ENCODE peak calls at places on chromosome 1, in eight cellular contexts. A is stimulated activated CD8-positive, alpha-beta memory T cell treated with anti-CD3 and anti-CD28 coated beads, Interleukin-4, amount 100 ng/mL, for 1 hour; D is NCI-H510A; O is GF-D8; H is SK-N-DZ; G is A549; V is WTC11; I is germinal center. U is an unnamed sample.

GRCh38 chr1:92990828-92991227 is 29.6 kb upstream of the DIPK1A start:
- DNase-seq in A (no peak), D (peak; percentile 31), O (no peak), H (no peak), G (no peak), V (no peak), I (no peak), U (no peak)

GRCh38 chr1:156859523-156860112 is 701 bp upstream of the INSRR start:
- DNase-seq in A (no peak), D (no peak), O (no peak), H (peak; percentile 67), G (peak; percentile 24), V (no peak), I (no peak), U (no peak)

GRCh38 chr1:28248273-28249012 is 10.9 kb upstream of the SESN2 start:
- DNase-seq in A (peak; percentile 68), D (peak; percentile 35), O (peak; percentile 60), H (peak; percentile 63), G (peak; percentile 72), V (peak; percentile 85), I (peak; percentile 75), U (peak; percentile 82)

GRCh38 chr1:119139393-119139792 is 1.1 kb downstream of the WARS2 start:
- DNase-seq in A (no peak), D (no peak), O (no peak), H (peak; percentile 2), G (no peak), V (no peak), I (no peak), U (no peak)

GRCh38 chr1:184691719-184692324 is 62.8 kb downstream of the EDEM3 start:
- DNase-seq in A (no peak), D (no peak), O (no peak), H (peak; percentile 39), G (peak; percentile 50), V (no peak), I (no peak), U (no peak)

GRCh38 chr1:14083706-14084105 is 383.7 kb downstream of the PRDM2 start:
- DNase-seq in A (no peak), D (no peak), O (no peak), H (no peak), G (no peak), V (no peak), I (no peak), U (no peak)

GRCh38 chr1:16965486-16966067 is 14.8 kb downstream of the MFAP2 start:
- DNase-seq in A (no peak), D (no peak), O (no peak), H (no peak), G (no peak), V (no peak), I (no peak), U (no peak)

GRCh38 chr1:85289848-85290335 is 13.5 kb upstream of the BCL10 start:
- DNase-seq in A (no peak), D (no peak), O (no peak), H (no peak), G (no peak), V (no peak), I (peak; percentile 47), U (no peak)

GRCh38 chr1:227793948-227794812 is 21.3 kb upstream of the PRSS38 start:
- DNase-seq in A (no peak), D (no peak), O (no peak), H (peak; percentile 79), G (no peak), V (peak; percentile 73), I (peak; percentile 1), U (peak; percentile 81)

GRCh38 chr1:79312438-79312837 is 305.9 kb upstream of the ADGRL4 start:
- DNase-seq in A (no peak), D (no peak), O (no peak), H (no peak), G (no peak), V (no peak), I (no peak), U (no peak)

GRCh38 chr1:244735854-244736561 is 83.1 kb downstream of the DESI2 start:
- DNase-seq in A (no peak), D (no peak), O (no peak), H (no peak), G (no peak), V (no peak), I (no peak), U (no peak)

GRCh38 chr1:228149341-228150020 is at the start of gene GJC2:
- DNase-seq in A (no peak), D (no peak), O (no peak), H (peak; percentile 29), G (no peak), V (peak; percentile 38), I (no peak), U (peak; percentile 83)

GRCh38 chr1:203173566-203173965 is 2.1 kb downstream of the MYBPH start:
- DNase-seq in A (no peak), D (no peak), O (no peak), H (peak; percentile 24), G (no peak), V (no peak), I (peak; percentile 17), U (peak; percentile 11)

GRCh38 chr1:89598450-89599331 is 34.2 kb upstream of the LRRC8C start:
- DNase-seq in A (no peak), D (no peak), O (peak; percentile 39), H (peak; percentile 32), G (peak; percentile 31), V (no peak), I (peak; percentile 51), U (no peak)

GRCh38 chr1:152906023-152906565 is 2.3 kb upstream of the IVL start:
- DNase-seq in A (no peak), D (no peak), O (no peak), H (no peak), G (peak; percentile 48), V (no peak), I (no peak), U (no peak)

GRCh38 chr1:173477286-173478098 is at the start of gene PRDX6:
- DNase-seq in A (peak; percentile 76), D (peak; percentile 89), O (peak; percentile 59), H (peak; percentile 77), G (no peak), V (peak; percentile 83), I (peak; percentile 58), U (peak; percentile 87)

GRCh38 chr1:228105269-228105995 is 2.3 kb upstream of the C1orf35 start:
- DNase-seq in A (no peak), D (no peak), O (no peak), H (no peak), G (no peak), V (no peak), I (no peak), U (no peak)

GRCh38 chr1:150151291-150152181 is 1.8 kb downstream of the PLEKHO1 start:
- DNase-seq in A (peak; percentile 53), D (no peak), O (no peak), H (no peak), G (no peak), V (no peak), I (peak; percentile 45), U (peak; percentile 49)

GRCh38 chr1:81974222-81974841 is 173.6 kb downstream of the ADGRL2 start:
- DNase-seq in A (no peak), D (no peak), O (no peak), H (no peak), G (no peak), V (no peak), I (no peak), U (no peak)

GRCh38 chr1:82388679-82389078 is 587.9 kb downstream of the ADGRL2 start:
- DNase-seq in A (no peak), D (peak; percentile 11), O (no peak), H (no peak), G (no peak), V (no peak), I (no peak), U (no peak)

GRCh38 chr1:44609412-44609767 is 64.9 kb downstream of the TMEM53 start:
- DNase-seq in A (peak; percentile 5), D (no peak), O (no peak), H (peak; percentile 48), G (peak; percentile 30), V (peak; percentile 88), I (no peak), U (peak; percentile 67)

GRCh38 chr1:176046926-176047325 is 160.2 kb downstream of the COP1 start:
- DNase-seq in A (no peak), D (no peak), O (no peak), H (no peak), G (no peak), V (no peak), I (no peak), U (no peak)